ENCODE peak calls at places on chromosomes 1 and 21, in eight cellular contexts. One of them, this sample, is unnamed.

GRCh38 chr21:33402011-33402979 is 918 bp upstream of the IFNGR2 start:
- DNase-seq in keratinocyte: no peak
- DNase-seq in dorsolateral prefrontal cortex: peak
- DNase-seq in psoas muscle: peak
- DNase-seq in astrocyte: peak
- DNase-seq in cardiac muscle cell: peak
- DNase-seq in thyroid gland: peak
- DNase-seq in CD8-positive, alpha-beta T cell: peak
- DNase-seq in this sample: peak

GRCh38 chr1:65190229-65190628 is 42.2 kb downstream of the AK4 start:
- DNase-seq in keratinocyte: no peak
- DNase-seq in dorsolateral prefrontal cortex: no peak
- DNase-seq in psoas muscle: no peak
- DNase-seq in astrocyte: no peak
- DNase-seq in cardiac muscle cell: no peak
- DNase-seq in thyroid gland: no peak
- DNase-seq in CD8-positive, alpha-beta T cell: no peak
- DNase-seq in this sample: no peak

GRCh38 chr21:31283025-31283424 is 61.0 kb downstream of the TIAM1 start:
- DNase-seq in keratinocyte: no peak
- DNase-seq in dorsolateral prefrontal cortex: no peak
- DNase-seq in psoas muscle: no peak
- DNase-seq in astrocyte: peak
- DNase-seq in cardiac muscle cell: no peak
- DNase-seq in thyroid gland: no peak
- DNase-seq in CD8-positive, alpha-beta T cell: peak
- DNase-seq in this sample: no peak

GRCh38 chr21:45889115-45889708 is 92.4 kb upstream of the COL6A1 start:
- DNase-seq in keratinocyte: no peak
- DNase-seq in dorsolateral prefrontal cortex: peak
- DNase-seq in psoas muscle: no peak
- DNase-seq in astrocyte: no peak
- DNase-seq in cardiac muscle cell: no peak
- DNase-seq in thyroid gland: no peak
- DNase-seq in CD8-positive, alpha-beta T cell: peak
- DNase-seq in this sample: no peak

GRCh38 chr1:186026946-186027345 is 292.8 kb downstream of the HMCN1 start:
- DNase-seq in keratinocyte: no peak
- DNase-seq in dorsolateral prefrontal cortex: no peak
- DNase-seq in psoas muscle: no peak
- DNase-seq in astrocyte: no peak
- DNase-seq in cardiac muscle cell: no peak
- DNase-seq in thyroid gland: no peak
- DNase-seq in CD8-positive, alpha-beta T cell: no peak
- DNase-seq in this sample: no peak

GRCh38 chr1:156310962-156311361 is 11.9 kb upstream of the VHLL start:
- DNase-seq in keratinocyte: no peak
- DNase-seq in dorsolateral prefrontal cortex: no peak
- DNase-seq in psoas muscle: peak
- DNase-seq in astrocyte: no peak
- DNase-seq in cardiac muscle cell: no peak
- DNase-seq in thyroid gland: no peak
- DNase-seq in CD8-positive, alpha-beta T cell: no peak
- DNase-seq in this sample: peak

GRCh38 chr1:91631718-91632330 is 131.2 kb downstream of the CDC7 start:
- DNase-seq in keratinocyte: no peak
- DNase-seq in dorsolateral prefrontal cortex: no peak
- DNase-seq in psoas muscle: no peak
- DNase-seq in astrocyte: no peak
- DNase-seq in cardiac muscle cell: no peak
- DNase-seq in thyroid gland: no peak
- DNase-seq in CD8-positive, alpha-beta T cell: no peak
- DNase-seq in this sample: no peak

GRCh38 chr1:98205291-98206017 is 284.6 kb upstream of the DPYD start:
- DNase-seq in keratinocyte: no peak
- DNase-seq in dorsolateral prefrontal cortex: no peak
- DNase-seq in psoas muscle: no peak
- DNase-seq in astrocyte: no peak
- DNase-seq in cardiac muscle cell: no peak
- DNase-seq in thyroid gland: no peak
- DNase-seq in CD8-positive, alpha-beta T cell: no peak
- DNase-seq in this sample: no peak

GRCh38 chr1:44310006-44310405 is 45.1 kb downstream of the ERI3 start:
- DNase-seq in keratinocyte: no peak
- DNase-seq in dorsolateral prefrontal cortex: no peak
- DNase-seq in psoas muscle: no peak
- DNase-seq in astrocyte: no peak
- DNase-seq in cardiac muscle cell: no peak
- DNase-seq in thyroid gland: no peak
- DNase-seq in CD8-positive, alpha-beta T cell: no peak
- DNase-seq in this sample: no peak

GRCh38 chr1:96487961-96488360 is 233.6 kb upstream of the PTBP2 start:
- DNase-seq in keratinocyte: no peak
- DNase-seq in dorsolateral prefrontal cortex: no peak
- DNase-seq in psoas muscle: no peak
- DNase-seq in astrocyte: no peak
- DNase-seq in cardiac muscle cell: no peak
- DNase-seq in thyroid gland: no peak
- DNase-seq in CD8-positive, alpha-beta T cell: no peak
- DNase-seq in this sample: no peak

GRCh38 chr1:111736548-111737215 is 2.5 kb downstream of the INKA2 start:
- DNase-seq in keratinocyte: no peak
- DNase-seq in dorsolateral prefrontal cortex: peak
- DNase-seq in psoas muscle: peak
- DNase-seq in astrocyte: no peak
- DNase-seq in cardiac muscle cell: no peak
- DNase-seq in thyroid gland: no peak
- DNase-seq in CD8-positive, alpha-beta T cell: peak
- DNase-seq in this sample: no peak

GRCh38 chr21:17491716-17492414 is 21.0 kb upstream of the CXADR start:
- DNase-seq in keratinocyte: peak
- DNase-seq in dorsolateral prefrontal cortex: no peak
- DNase-seq in psoas muscle: no peak
- DNase-seq in astrocyte: peak
- DNase-seq in cardiac muscle cell: no peak
- DNase-seq in thyroid gland: peak
- DNase-seq in CD8-positive, alpha-beta T cell: no peak
- DNase-seq in this sample: no peak

GRCh38 chr1:88946845-88947244 is 45.6 kb downstream of the KYAT3 start:
- DNase-seq in keratinocyte: no peak
- DNase-seq in dorsolateral prefrontal cortex: no peak
- DNase-seq in psoas muscle: no peak
- DNase-seq in astrocyte: peak
- DNase-seq in cardiac muscle cell: no peak
- DNase-seq in thyroid gland: no peak
- DNase-seq in CD8-positive, alpha-beta T cell: no peak
- DNase-seq in this sample: no peak

GRCh38 chr1:217498209-217498608 is 132.7 kb downstream of the GPATCH2 start:
- DNase-seq in keratinocyte: no peak
- DNase-seq in dorsolateral prefrontal cortex: no peak
- DNase-seq in psoas muscle: no peak
- DNase-seq in astrocyte: no peak
- DNase-seq in cardiac muscle cell: no peak
- DNase-seq in thyroid gland: no peak
- DNase-seq in CD8-positive, alpha-beta T cell: no peak
- DNase-seq in this sample: no peak

GRCh38 chr1:14553711-14554110 is 44.8 kb upstream of the KAZN start:
- DNase-seq in keratinocyte: no peak
- DNase-seq in dorsolateral prefrontal cortex: no peak
- DNase-seq in psoas muscle: no peak
- DNase-seq in astrocyte: peak
- DNase-seq in cardiac muscle cell: no peak
- DNase-seq in thyroid gland: peak
- DNase-seq in CD8-positive, alpha-beta T cell: no peak
- DNase-seq in this sample: no peak

GRCh38 chr1:11294951-11295350 is 22.0 kb downstream of the UBIAD1 start:
- DNase-seq in keratinocyte: no peak
- DNase-seq in dorsolateral prefrontal cortex: no peak
- DNase-seq in psoas muscle: no peak
- DNase-seq in astrocyte: no peak
- DNase-seq in cardiac muscle cell: no peak
- DNase-seq in thyroid gland: no peak
- DNase-seq in CD8-positive, alpha-beta T cell: no peak
- DNase-seq in this sample: no peak

GRCh38 chr1:109274533-109275476 is 8.1 kb downstream of the PSRC1 start:
- DNase-seq in keratinocyte: peak
- DNase-seq in dorsolateral prefrontal cortex: peak
- DNase-seq in psoas muscle: no peak
- DNase-seq in astrocyte: peak
- DNase-seq in cardiac muscle cell: no peak
- DNase-seq in thyroid gland: peak
- DNase-seq in CD8-positive, alpha-beta T cell: no peak
- DNase-seq in this sample: peak

GRCh38 chr1:184376359-184376758 is 10.5 kb upstream of the C1orf21 start:
- DNase-seq in keratinocyte: no peak
- DNase-seq in dorsolateral prefrontal cortex: no peak
- DNase-seq in psoas muscle: no peak
- DNase-seq in astrocyte: peak
- DNase-seq in cardiac muscle cell: no peak
- DNase-seq in thyroid gland: no peak
- DNase-seq in CD8-positive, alpha-beta T cell: no peak
- DNase-seq in this sample: no peak

GRCh38 chr1:161730050-161730564 is 8.8 kb downstream of the FCRLB start:
- DNase-seq in keratinocyte: no peak
- DNase-seq in dorsolateral prefrontal cortex: no peak
- DNase-seq in psoas muscle: no peak
- DNase-seq in astrocyte: peak
- DNase-seq in cardiac muscle cell: no peak
- DNase-seq in thyroid gland: no peak
- DNase-seq in CD8-positive, alpha-beta T cell: no peak
- DNase-seq in this sample: no peak

GRCh38 chr1:157073944-157074685 is 25.5 kb downstream of the ETV3L start:
- DNase-seq in keratinocyte: peak
- DNase-seq in dorsolateral prefrontal cortex: no peak
- DNase-seq in psoas muscle: peak
- DNase-seq in astrocyte: peak
- DNase-seq in cardiac muscle cell: peak
- DNase-seq in thyroid gland: peak
- DNase-seq in CD8-positive, alpha-beta T cell: no peak
- DNase-seq in this sample: peak

GRCh38 chr21:41767606-41768370 is 936 bp upstream of the RIPK4 start:
- DNase-seq in keratinocyte: no peak
- DNase-seq in dorsolateral prefrontal cortex: peak
- DNase-seq in psoas muscle: no peak
- DNase-seq in astrocyte: no peak
- DNase-seq in cardiac muscle cell: no peak
- DNase-seq in thyroid gland: peak
- DNase-seq in CD8-positive, alpha-beta T cell: no peak
- DNase-seq in this sample: no peak

DNA sequence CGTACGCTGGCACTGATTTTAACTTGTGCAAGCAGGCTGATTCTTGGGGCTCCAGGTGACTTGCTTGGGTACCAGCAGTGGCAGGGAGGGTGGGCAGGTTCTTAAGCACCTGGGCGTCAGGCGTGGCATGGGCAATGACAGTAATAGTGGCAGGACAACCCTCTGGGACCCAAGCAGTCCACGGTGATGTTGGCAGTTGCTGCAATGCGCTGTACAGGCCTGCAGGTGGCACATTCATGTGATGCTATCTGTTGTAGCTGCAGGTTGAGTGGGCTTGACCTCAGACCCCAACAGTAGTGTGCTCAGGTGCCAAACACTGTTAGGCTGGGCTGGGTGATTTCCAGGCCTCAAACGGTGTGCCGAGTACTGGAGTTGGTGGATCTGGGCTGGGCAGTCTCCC is 10.2 kb upstream of the OR10J4 start:
- DNase-seq in keratinocyte: no peak
- DNase-seq in dorsolateral prefrontal cortex: no peak
- DNase-seq in psoas muscle: no peak
- DNase-seq in astrocyte: no peak
- DNase-seq in cardiac muscle cell: peak
- DNase-seq in thyroid gland: no peak
- DNase-seq in CD8-positive, alpha-beta T cell: no peak
- DNase-seq in this sample: no peak
- TF ChIP-seq CTCF in keratinocyte: no peak
- TF ChIP-seq CTCF in dorsolateral prefrontal cortex: no peak
- TF ChIP-seq CTCF in psoas muscle: no peak
- TF ChIP-seq CTCF in astrocyte: no peak
- TF ChIP-seq CTCF in cardiac muscle cell: no peak
- TF ChIP-seq CTCF in thyroid gland: no peak
- TF ChIP-seq CTCF in CD8-positive, alpha-beta T cell: no peak
- TF ChIP-seq CTCF in this sample: no peak

GRCh38 chr1:89975540-89976125 is 19.3 kb upstream of the ZNF326 start:
- DNase-seq in keratinocyte: no peak
- DNase-seq in dorsolateral prefrontal cortex: no peak
- DNase-seq in psoas muscle: no peak
- DNase-seq in astrocyte: no peak
- DNase-seq in cardiac muscle cell: no peak
- DNase-seq in thyroid gland: no peak
- DNase-seq in CD8-positive, alpha-beta T cell: no peak
- DNase-seq in this sample: no peak
- H3K27ac ChIP-seq in keratinocyte: no peak
- H3K27ac ChIP-seq in dorsolateral prefrontal cortex: no peak
- H3K27ac ChIP-seq in psoas muscle: no peak
- H3K27ac ChIP-seq in astrocyte: no peak
- H3K27ac ChIP-seq in cardiac muscle cell: no peak
- H3K27ac ChIP-seq in thyroid gland: no peak
- H3K27ac ChIP-seq in CD8-positive, alpha-beta T cell: no peak
- H3K27ac ChIP-seq in this sample: no peak

DNA sequence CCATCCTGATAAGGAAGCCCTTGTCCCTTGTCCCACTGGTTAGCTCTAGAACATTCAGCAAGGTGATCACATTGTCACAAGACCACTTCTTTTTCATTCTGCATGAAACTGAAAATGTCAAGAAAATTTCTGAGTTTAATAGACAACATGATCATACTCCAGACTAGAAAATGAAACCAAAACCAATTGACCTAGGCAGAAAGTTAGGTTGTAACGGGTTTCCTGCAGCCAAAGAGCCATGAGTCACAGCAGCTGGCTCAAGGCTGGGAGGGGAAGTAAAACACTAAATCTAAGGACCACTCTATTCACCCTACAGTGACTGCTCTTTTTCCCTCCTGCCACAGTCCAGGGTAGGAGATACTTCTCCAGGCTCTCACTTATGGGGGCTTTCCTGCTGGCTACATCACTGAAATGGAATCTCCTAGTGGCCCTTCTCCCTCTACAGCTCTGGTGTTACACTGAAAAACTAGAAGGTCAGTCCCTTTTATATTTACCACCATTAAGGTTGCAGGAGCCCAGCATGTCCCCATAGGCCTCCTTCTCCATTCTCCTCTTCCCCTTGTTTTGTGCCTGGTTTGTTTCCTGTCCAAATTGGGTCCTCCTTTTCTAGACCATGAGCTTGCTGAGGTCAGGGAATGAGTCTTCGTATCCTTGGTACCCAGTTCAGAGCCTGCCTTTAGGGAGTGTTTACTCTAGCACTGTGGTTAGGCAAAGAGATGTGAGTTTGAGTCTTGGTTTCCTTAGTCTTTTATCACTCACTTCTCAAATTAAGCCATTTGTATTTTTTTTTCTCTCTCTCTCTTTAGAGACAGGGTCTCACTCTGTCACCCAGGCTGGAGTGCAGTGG is 236.5 kb upstream of the JUN start:
- DNase-seq in keratinocyte: no peak
- DNase-seq in dorsolateral prefrontal cortex: no peak
- DNase-seq in psoas muscle: peak
- DNase-seq in astrocyte: peak
- DNase-seq in cardiac muscle cell: no peak
- DNase-seq in thyroid gland: peak
- DNase-seq in CD8-positive, alpha-beta T cell: peak
- DNase-seq in this sample: no peak
- H3K4me3 ChIP-seq in keratinocyte: peak
- H3K4me3 ChIP-seq in dorsolateral prefrontal cortex: no peak
- H3K4me3 ChIP-seq in psoas muscle: peak
- H3K4me3 ChIP-seq in astrocyte: peak
- H3K4me3 ChIP-seq in cardiac muscle cell: no peak
- H3K4me3 ChIP-seq in thyroid gland: no peak
- H3K4me3 ChIP-seq in CD8-positive, alpha-beta T cell: peak
- H3K4me3 ChIP-seq in this sample: peak

GRCh38 chr1:200290010-200290685 is 119.7 kb downstream of the ZNF281 start:
- DNase-seq in keratinocyte: no peak
- DNase-seq in dorsolateral prefrontal cortex: no peak
- DNase-seq in psoas muscle: no peak
- DNase-seq in astrocyte: no peak
- DNase-seq in cardiac muscle cell: no peak
- DNase-seq in thyroid gland: no peak
- DNase-seq in CD8-positive, alpha-beta T cell: no peak
- DNase-seq in this sample: no peak
- TF ChIP-seq CTCF in keratinocyte: no peak
- TF ChIP-seq CTCF in dorsolateral prefrontal cortex: no peak
- TF ChIP-seq CTCF in psoas muscle: no peak
- TF ChIP-seq CTCF in astrocyte: no peak
- TF ChIP-seq CTCF in cardiac muscle cell: no peak
- TF ChIP-seq CTCF in thyroid gland: no peak
- TF ChIP-seq CTCF in CD8-positive, alpha-beta T cell: no peak
- TF ChIP-seq CTCF in this sample: no peak

This sample was measured in upper lobe of right lung.